ENCODE peak calls at places on chromosomes 7 and 10, in seven cellular contexts. T, H, E, S, P, N and M are unnamed samples.

GRCh38 chr7:55572378-55573233 is at the start of gene VOPP1:
- DNase-seq in T (peak), H (peak), E (peak), S (no peak), P (no peak), N (peak), M (no peak)

GRCh38 chr10:43229208-43230061 is 37.4 kb downstream of the RASGEF1A start:
- DNase-seq in T (peak), H (peak), E (peak), S (no peak), P (no peak), N (no peak), M (no peak)

GRCh38 chr10:71603190-71603589 is 116.4 kb downstream of the C10orf105 start:
- DNase-seq in T (no peak), H (no peak), E (no peak), S (no peak), P (no peak), N (no peak), M (no peak)

GRCh38 chr10:95391570-95392249 is 100.9 kb upstream of the PDLIM1 start:
- DNase-seq in T (no peak), H (no peak), E (no peak), S (no peak), P (peak), N (peak), M (no peak)

GRCh38 chr10:133058267-133059092 is 29.2 kb upstream of the ADGRA1 start:
- DNase-seq in T (no peak), H (no peak), E (no peak), S (no peak), P (no peak), N (no peak), M (no peak)

GRCh38 chr10:103547391-103547946 is 54.0 kb downstream of the NEURL1 start:
- DNase-seq in T (no peak), H (no peak), E (no peak), S (no peak), P (no peak), N (no peak), M (no peak)

GRCh38 chr7:28354601-28355062 is 57.7 kb upstream of the CREB5 start:
- DNase-seq in T (no peak), H (no peak), E (no peak), S (no peak), P (peak), N (peak), M (no peak)

GRCh38 chr10:132980426-132981172 is 38.2 kb upstream of the CFAP46 start:
- DNase-seq in T (no peak), H (no peak), E (no peak), S (no peak), P (no peak), N (no peak), M (no peak)

GRCh38 chr7:135713836-135714470 is 14.0 kb downstream of the SLC13A4 start:
- DNase-seq in T (no peak), H (peak), E (no peak), S (no peak), P (no peak), N (peak), M (no peak)

GRCh38 chr10:42991442-42992098 is 85.3 kb upstream of the RET start:
- DNase-seq in T (peak), H (no peak), E (no peak), S (no peak), P (no peak), N (no peak), M (no peak)

GRCh38 chr7:54091322-54091721 is 450.9 kb upstream of the VSTM2A start:
- DNase-seq in T (no peak), H (no peak), E (no peak), S (no peak), P (no peak), N (no peak), M (no peak)

GRCh38 chr10:93061594-93062498 is 1.2 kb downstream of the CYP26C1 start:
- DNase-seq in T (no peak), H (no peak), E (no peak), S (peak), P (no peak), N (no peak), M (no peak)

GRCh38 chr10:34956756-34957155 is 133.4 kb downstream of the CUL2 start:
- DNase-seq in T (no peak), H (no peak), E (no peak), S (no peak), P (no peak), N (no peak), M (no peak)

GRCh38 chr10:98967601-98968000 is 268.1 kb downstream of the HPSE2 start:
- DNase-seq in T (no peak), H (no peak), E (no peak), S (no peak), P (no peak), N (peak), M (no peak)

GRCh38 chr7:92685146-92686042 is 95.2 kb upstream of the FAM133B start:
- DNase-seq in T (no peak), H (no peak), E (peak), S (no peak), P (no peak), N (no peak), M (no peak)

GRCh38 chr10:6097063-6097462 is 8.2 kb downstream of the RBM17 start:
- DNase-seq in T (no peak), H (no peak), E (no peak), S (no peak), P (no peak), N (no peak), M (no peak)

GRCh38 chr7:113892818-113893217 is 26.0 kb downstream of the PPP1R3A start:
- DNase-seq in T (no peak), H (no peak), E (no peak), S (no peak), P (no peak), N (peak), M (no peak)

GRCh38 chr7:131546583-131547111 is 9.8 kb downstream of the PODXL start:
- DNase-seq in T (no peak), H (no peak), E (no peak), S (no peak), P (no peak), N (no peak), M (no peak)

GRCh38 chr7:155405399-155406318 is 52.3 kb upstream of the EN2 start:
- DNase-seq in T (no peak), H (no peak), E (peak), S (no peak), P (no peak), N (no peak), M (no peak)

GRCh38 chr10:72611783-72612182 is 14.1 kb downstream of the MICU1 start:
- DNase-seq in T (no peak), H (no peak), E (no peak), S (no peak), P (no peak), N (peak), M (no peak)

GRCh38 chr10:68212721-68213352 is 19.1 kb downstream of the ATOH7 start:
- DNase-seq in T (no peak), H (no peak), E (no peak), S (no peak), P (no peak), N (peak), M (no peak)

GRCh38 chr7:140537750-140538482 is 58.6 kb upstream of the MKRN1 start:
- DNase-seq in T (no peak), H (no peak), E (no peak), S (no peak), P (no peak), N (no peak), M (no peak)

GRCh38 chr7:122528879-122529481 is 169.9 kb downstream of the RNF133 start:
- DNase-seq in T (no peak), H (no peak), E (no peak), S (no peak), P (no peak), N (peak), M (no peak)

GRCh38 chr10:24898501-24898900 is 53.9 kb downstream of the PRTFDC1 start:
- DNase-seq in T (no peak), H (no peak), E (no peak), S (no peak), P (no peak), N (peak), M (no peak)

GRCh38 chr7:116180302-116180701 is 30.0 kb upstream of the TES start:
- DNase-seq in T (no peak), H (no peak), E (no peak), S (no peak), P (no peak), N (peak), M (no peak)

GRCh38 chr7:25619963-25620799 is 391.9 kb upstream of the NPVF start:
- DNase-seq in T (peak), H (no peak), E (peak), S (no peak), P (no peak), N (no peak), M (no peak)

GRCh38 chr10:69837261-69837660 is 35.6 kb downstream of the COL13A1 start:
- DNase-seq in T (no peak), H (no peak), E (no peak), S (no peak), P (no peak), N (no peak), M (no peak)

GRCh38 chr10:34854147-34854601 is 39.1 kb upstream of the PARD3 start:
- DNase-seq in T (no peak), H (no peak), E (no peak), S (no peak), P (peak), N (peak), M (no peak)

GRCh38 chr10:124708922-124709520 is 35.2 kb downstream of the FAM53B start:
- DNase-seq in T (no peak), H (no peak), E (no peak), S (no peak), P (no peak), N (no peak), M (no peak)
- H3K27ac ChIP-seq in T (no peak), H (peak), E (no peak), S (peak), P (peak), N (no peak), M (peak)

GRCh38 chr7:79453266-79453557 is 255 bp downstream of the MAGI2 start:
- DNase-seq in T (peak), H (no peak), E (no peak), S (no peak), P (no peak), N (no peak), M (no peak)
- H3K27ac ChIP-seq in T (peak), H (peak), E (peak), S (peak), P (peak), N (peak), M (peak)

GRCh38 chr7:22386206-22386858 is 29.4 kb upstream of the RAPGEF5 start:
- DNase-seq in T (no peak), H (no peak), E (no peak), S (no peak), P (no peak), N (no peak), M (no peak)
- H3K27ac ChIP-seq in T (no peak), H (no peak), E (no peak), S (no peak), P (no peak), N (no peak), M (no peak)

DNA sequence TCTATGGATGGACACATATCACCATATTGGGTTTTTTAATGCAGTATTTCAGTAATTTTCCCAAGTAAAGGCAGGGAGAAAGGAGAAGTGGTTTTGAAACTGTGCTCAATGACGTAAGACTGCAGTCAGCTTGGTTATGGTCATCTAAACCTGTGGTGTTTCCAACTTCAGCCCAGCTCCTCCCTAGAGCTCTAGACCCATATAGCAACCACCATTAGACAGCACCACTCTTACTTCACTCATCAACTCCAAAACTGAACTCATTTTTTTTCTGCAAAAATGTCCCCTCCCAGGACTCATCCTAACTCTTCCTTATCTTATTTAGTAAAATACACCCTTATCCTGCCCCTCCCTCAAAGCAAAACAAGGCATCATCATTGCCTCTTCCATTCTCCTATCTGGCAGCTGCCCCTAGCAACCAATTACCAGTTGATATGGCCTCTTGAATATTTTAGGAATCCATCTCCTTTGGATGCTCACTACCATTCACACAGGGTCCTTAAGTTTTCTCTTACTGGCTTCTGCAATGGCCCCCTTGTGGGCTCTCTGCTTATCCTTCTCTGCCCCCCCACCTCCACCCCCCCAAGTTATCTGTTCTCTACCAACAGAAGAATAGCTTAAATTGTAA is 1.5 kb upstream of the RALA start:
- DNase-seq in T (no peak), H (no peak), E (no peak), S (no peak), P (no peak), N (peak), M (no peak)
- H3K27ac ChIP-seq in T (no peak), H (no peak), E (no peak), S (peak), P (peak), N (peak), M (no peak)

DNA sequence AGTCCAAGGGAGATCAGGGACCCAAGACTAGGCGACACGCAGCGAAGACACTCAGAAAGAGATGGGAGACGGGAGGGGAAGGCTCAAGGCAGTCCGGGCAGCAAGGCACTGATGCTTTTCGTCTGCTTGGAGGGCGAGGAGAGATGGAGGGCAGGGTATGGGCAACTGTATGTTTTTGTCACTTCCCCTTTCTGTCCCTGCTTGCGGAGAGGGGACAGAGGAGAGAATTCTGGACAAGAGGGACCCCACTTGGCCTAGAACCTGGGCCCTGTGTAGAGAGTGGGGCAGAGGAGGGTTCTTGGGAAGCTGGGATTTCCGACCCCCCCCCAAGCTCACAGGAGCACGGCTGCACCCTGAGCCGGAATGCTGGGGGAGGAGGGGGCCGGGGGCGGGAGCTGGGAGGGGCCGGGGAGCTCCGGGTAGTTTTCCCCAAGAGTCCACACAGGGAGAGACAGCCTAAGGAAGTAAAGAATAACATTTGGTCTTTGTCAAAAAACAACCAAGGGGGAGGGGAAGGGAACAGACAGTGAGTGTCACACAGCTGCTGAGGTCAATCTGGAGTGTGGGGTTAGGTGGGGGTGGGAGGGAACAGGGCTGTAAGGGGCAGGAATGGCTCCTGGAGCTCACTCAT is 1.8 kb downstream of the LRCH4 start:
- DNase-seq in T (no peak), H (no peak), E (no peak), S (no peak), P (no peak), N (no peak), M (no peak)
- H3K27ac ChIP-seq in T (peak), H (peak), E (peak), S (peak), P (peak), N (peak), M (peak)

GRCh38 chr10:58237014-58237830 is 30.5 kb downstream of the IPMK start:
- DNase-seq in T (no peak), H (no peak), E (no peak), S (no peak), P (peak), N (peak), M (no peak)
- H3K27ac ChIP-seq in T (no peak), H (no peak), E (no peak), S (no peak), P (peak), N (no peak), M (no peak)

GRCh38 chr10:17348111-17349008 is 106.0 kb downstream of the ST8SIA6 start:
- DNase-seq in T (peak), H (no peak), E (no peak), S (peak), P (peak), N (peak), M (no peak)

GRCh38 chr10:17351506-17351905 is 102.9 kb downstream of the ST8SIA6 start:
- DNase-seq in T (no peak), H (no peak), E (no peak), S (no peak), P (no peak), N (no peak), M (no peak)

GRCh38 chr10:17352583-17352982 is 101.8 kb downstream of the ST8SIA6 start:
- DNase-seq in T (no peak), H (no peak), E (no peak), S (no peak), P (no peak), N (no peak), M (no peak)

GRCh38 chr10:17349717-17350116 is 104.7 kb downstream of the ST8SIA6 start:
- DNase-seq in T (no peak), H (no peak), E (no peak), S (no peak), P (no peak), N (peak), M (no peak)

GRCh38 chr10:17349009-17349349 is 105.4 kb downstream of the ST8SIA6 start:
- DNase-seq in T (no peak), H (no peak), E (no peak), S (no peak), P (no peak), N (no peak), M (no peak)
- H3K27ac ChIP-seq in T (no peak), H (no peak), E (no peak), S (peak), P (no peak), N (peak), M (no peak)

DNA sequence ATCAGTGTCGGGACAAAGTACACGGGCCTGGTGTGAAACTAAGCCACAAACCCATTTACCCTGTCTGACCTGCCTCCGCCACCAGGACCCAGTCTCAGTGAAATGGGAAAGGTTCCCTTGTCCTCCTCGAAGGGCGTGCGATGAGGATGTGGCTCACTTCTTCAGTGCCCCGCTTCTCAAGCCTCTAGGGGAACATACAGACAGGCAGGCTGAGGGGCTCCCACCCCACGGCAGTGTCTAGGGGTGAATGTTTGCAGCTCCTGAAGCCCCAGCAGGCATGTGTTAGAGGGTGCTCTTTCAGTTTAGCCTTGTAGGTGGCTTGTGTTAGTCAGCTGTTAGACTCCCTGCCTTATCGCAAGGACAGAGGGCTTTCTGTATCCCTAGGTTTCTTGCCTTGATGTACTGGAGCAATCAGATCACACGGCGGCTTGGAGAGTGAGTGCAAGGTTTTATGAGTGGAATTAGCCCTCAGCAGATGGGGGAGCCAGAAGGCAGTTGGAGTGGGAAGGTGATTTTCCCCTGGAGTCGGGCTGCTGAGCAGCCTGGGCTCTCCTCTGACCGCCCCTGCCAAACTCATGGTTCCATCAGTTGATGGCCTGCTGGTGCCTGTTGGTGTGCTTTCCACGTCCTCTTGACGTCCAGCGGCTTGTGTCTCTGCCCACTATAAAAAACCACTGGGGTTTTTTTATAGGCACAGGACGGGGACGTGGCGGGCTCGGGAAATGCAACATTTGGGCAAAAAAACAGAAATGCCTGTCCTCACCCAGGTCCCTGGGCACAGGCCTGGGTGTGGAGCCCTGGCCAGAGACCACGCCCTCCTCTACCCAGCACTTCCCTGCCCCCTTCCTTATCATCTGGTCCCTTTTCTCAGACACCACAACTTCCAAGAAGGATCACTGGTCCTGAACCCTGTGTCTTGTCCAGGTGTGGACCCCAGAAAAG is 786 bp downstream of the NUDT1 start:
- DNase-seq in T (no peak), H (no peak), E (no peak), S (no peak), P (no peak), N (peak), M (no peak)
- H3K27ac ChIP-seq in T (no peak), H (peak), E (peak), S (no peak), P (peak), N (peak), M (no peak)

GRCh38 chr7:44767912-44768662 is 19.4 kb downstream of the ZMIZ2 start:
- DNase-seq in T (peak), H (no peak), E (no peak), S (peak), P (peak), N (peak), M (peak)
- H3K27ac ChIP-seq in T (peak), H (peak), E (no peak), S (peak), P (peak), N (peak), M (peak)

GRCh38 chr10:79422178-79422892 is 23.1 kb downstream of the ZCCHC24 start:
- DNase-seq in T (no peak), H (no peak), E (no peak), S (no peak), P (peak), N (peak), M (no peak)
- H3K27ac ChIP-seq in T (no peak), H (peak), E (no peak), S (peak), P (peak), N (peak), M (peak)